ENCODE peak calls at places on chromosome 10, in seven cellular contexts. K is aorta; F is effector memory CD4-positive, alpha-beta T cell; U is A549; Z is HCT116; Q is CD8-positive, alpha-beta T cell; N is cardiac muscle cell. G is an unnamed sample.
A peak's percentile ranks its signal among the peaks of the same experiment; 100 is the strongest.

GRCh38 chr10:114471906-114472873 is 67.9 kb upstream of the AFAP1L2 start:
- DNase-seq in K (no peak), F (no peak), U (no peak), Z (no peak), Q (no peak), N (no peak), G (no peak)

GRCh38 chr10:4316166-4316810 is 509.7 kb upstream of the AKR1E2 start:
- DNase-seq in K (peak; percentile 76), F (no peak), U (no peak), Z (no peak), Q (no peak), N (no peak), G (no peak)

GRCh38 chr10:123614888-123615287 is 51.3 kb upstream of the GPR26 start:
- DNase-seq in K (peak; percentile 83), F (no peak), U (peak; percentile 15), Z (peak; percentile 16), Q (peak; percentile 23), N (peak; percentile 96), G (no peak)

GRCh38 chr10:80452688-80453391 is 1.3 kb upstream of the TSPAN14 start:
- DNase-seq in K (no peak), F (no peak), U (no peak), Z (no peak), Q (no peak), N (no peak), G (no peak)

GRCh38 chr10:80133221-80133620 is 691 bp downstream of the PLAC9 start:
- DNase-seq in K (no peak), F (no peak), U (no peak), Z (no peak), Q (no peak), N (no peak), G (no peak)

GRCh38 chr10:60964257-60965235 is 20.6 kb upstream of the RHOBTB1 start:
- DNase-seq in K (no peak), F (no peak), U (peak; percentile 65), Z (peak; percentile 73), Q (peak; percentile 22), N (peak; percentile 77), G (no peak)

GRCh38 chr10:5628798-5629788 is 37.3 kb downstream of the ASB13 start:
- DNase-seq in K (no peak), F (no peak), U (no peak), Z (no peak), Q (no peak), N (no peak), G (no peak)

GRCh38 chr10:37865957-37866671 is 8.7 kb upstream of the ZNF248 start:
- DNase-seq in K (no peak), F (no peak), U (no peak), Z (no peak), Q (no peak), N (no peak), G (no peak)

GRCh38 chr10:72665925-72666324 is 26.0 kb upstream of the MCU start:
- DNase-seq in K (no peak), F (no peak), U (no peak), Z (no peak), Q (no peak), N (no peak), G (no peak)

GRCh38 chr10:125626671-125627070 is 56.3 kb downstream of the TEX36 start:
- DNase-seq in K (no peak), F (no peak), U (no peak), Z (no peak), Q (no peak), N (no peak), G (no peak)

GRCh38 chr10:30454744-30455498 is 20.9 kb downstream of the MAP3K8 start:
- DNase-seq in K (no peak), F (no peak), U (no peak), Z (no peak), Q (no peak), N (no peak), G (no peak)

GRCh38 chr10:59991661-59992060 is 85.3 kb upstream of the CCDC6 start:
- DNase-seq in K (no peak), F (no peak), U (peak; percentile 13), Z (peak; percentile 56), Q (no peak), N (no peak), G (peak; percentile 67)

GRCh38 chr10:9342865-9343450 is 1288.5 kb downstream of the GATA3 start:
- DNase-seq in K (no peak), F (no peak), U (no peak), Z (no peak), Q (no peak), N (peak; percentile 73), G (no peak)

GRCh38 chr10:103888113-103888841 is 29.7 kb downstream of the STN1 start:
- DNase-seq in K (peak; percentile 96), F (no peak), U (peak; percentile 72), Z (peak; percentile 61), Q (no peak), N (peak; percentile 42), G (peak; percentile 88)

GRCh38 chr10:79046326-79046725 is 22.4 kb upstream of the ZMIZ1 start:
- DNase-seq in K (peak; percentile 36), F (no peak), U (no peak), Z (no peak), Q (no peak), N (no peak), G (peak; percentile 23)

GRCh38 chr10:101214446-101215396 is 14.5 kb downstream of the LBX1 start:
- DNase-seq in K (peak; percentile 90), F (peak; percentile 50), U (peak; percentile 66), Z (peak; percentile 66), Q (peak; percentile 74), N (peak; percentile 86), G (no peak)

GRCh38 chr10:94219829-94220228 is 142.9 kb downstream of the NOC3L start:
- DNase-seq in K (no peak), F (no peak), U (no peak), Z (no peak), Q (no peak), N (peak; percentile 70), G (no peak)

GRCh38 chr10:78613132-78613531 is 455.6 kb upstream of the ZMIZ1 start:
- DNase-seq in K (no peak), F (no peak), U (no peak), Z (no peak), Q (no peak), N (no peak), G (no peak)

GRCh38 chr10:11447571-11447970 is 163.9 kb downstream of the USP6NL start:
- DNase-seq in K (no peak), F (no peak), U (no peak), Z (no peak), Q (no peak), N (no peak), G (no peak)

GRCh38 chr10:115706482-115707076 is 566.4 kb downstream of the GFRA1 start:
- DNase-seq in K (no peak), F (no peak), U (no peak), Z (peak; percentile 12), Q (no peak), N (peak; percentile 12), G (no peak)

DNA sequence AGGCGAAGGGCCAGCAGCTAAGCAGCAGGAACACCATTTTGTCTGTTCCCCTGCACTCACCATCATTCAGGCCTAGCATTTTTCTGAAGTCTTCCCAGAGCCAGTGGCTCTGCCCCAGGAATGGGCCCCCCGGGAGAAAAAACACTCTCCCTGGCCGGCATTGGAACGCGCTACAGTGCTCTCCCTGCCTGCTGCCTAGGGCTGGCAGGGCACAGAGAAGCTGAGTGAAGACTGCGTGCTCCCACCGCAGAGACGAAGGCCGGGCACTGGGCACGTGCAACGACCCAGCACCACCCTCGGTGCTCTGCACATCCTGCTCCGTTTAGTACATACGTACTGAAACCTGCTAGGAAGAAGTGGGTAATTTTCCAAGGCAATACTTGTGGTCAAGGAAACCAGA is 34.4 kb downstream of the HSPA12A start:
- DNase-seq in K (no peak), F (no peak), U (no peak), Z (no peak), Q (no peak), N (no peak), G (no peak)
- H3K4me1 ChIP-seq in K (peaks cover 1% of the 10 kb centered on the region), F (no peaks in the 10 kb centered on the region), U (no peaks in the 10 kb centered on the region), Z (no peaks in the 10 kb centered on the region), Q (no peaks in the 10 kb centered on the region), N (no peaks in the 10 kb centered on the region), G (no peaks in the 10 kb centered on the region)

GRCh38 chr10:35445150-35445884 is 109.0 kb downstream of the CCNY start:
- DNase-seq in K (no peak), F (no peak), U (no peak), Z (no peak), Q (no peak), N (no peak), G (no peak)
- H3K9me3 ChIP-seq in K (peaks cover 7% of the 10 kb centered on the region), F (peaks cover 20% of the 10 kb centered on the region), U (peaks cover 30% of the 10 kb centered on the region), Z (peaks cover 10% of the 10 kb centered on the region), Q (peaks cover 19% of the 10 kb centered on the region), N (no peaks in the 10 kb centered on the region), G (peaks cover 19% of the 10 kb centered on the region)

GRCh38 chr10:133087045-133087678 is 562 bp upstream of the ADGRA1 start:
- DNase-seq in K (no peak), F (no peak), U (no peak), Z (no peak), Q (no peak), N (no peak), G (no peak)

GRCh38 chr10:133090101-133090500 is 2.4 kb downstream of the ADGRA1 start:
- DNase-seq in K (no peak), F (no peak), U (no peak), Z (no peak), Q (no peak), N (no peak), G (no peak)

GRCh38 chr10:133089461-133089800 is 1.7 kb downstream of the ADGRA1 start:
- DNase-seq in K (no peak), F (no peak), U (no peak), Z (no peak), Q (no peak), N (no peak), G (no peak)

GRCh38 chr10:133087679-133088523 is at the start of gene ADGRA1:
- DNase-seq in K (no peak), F (no peak), U (no peak), Z (no peak), Q (no peak), N (peak; percentile 58), G (no peak)

DNA sequence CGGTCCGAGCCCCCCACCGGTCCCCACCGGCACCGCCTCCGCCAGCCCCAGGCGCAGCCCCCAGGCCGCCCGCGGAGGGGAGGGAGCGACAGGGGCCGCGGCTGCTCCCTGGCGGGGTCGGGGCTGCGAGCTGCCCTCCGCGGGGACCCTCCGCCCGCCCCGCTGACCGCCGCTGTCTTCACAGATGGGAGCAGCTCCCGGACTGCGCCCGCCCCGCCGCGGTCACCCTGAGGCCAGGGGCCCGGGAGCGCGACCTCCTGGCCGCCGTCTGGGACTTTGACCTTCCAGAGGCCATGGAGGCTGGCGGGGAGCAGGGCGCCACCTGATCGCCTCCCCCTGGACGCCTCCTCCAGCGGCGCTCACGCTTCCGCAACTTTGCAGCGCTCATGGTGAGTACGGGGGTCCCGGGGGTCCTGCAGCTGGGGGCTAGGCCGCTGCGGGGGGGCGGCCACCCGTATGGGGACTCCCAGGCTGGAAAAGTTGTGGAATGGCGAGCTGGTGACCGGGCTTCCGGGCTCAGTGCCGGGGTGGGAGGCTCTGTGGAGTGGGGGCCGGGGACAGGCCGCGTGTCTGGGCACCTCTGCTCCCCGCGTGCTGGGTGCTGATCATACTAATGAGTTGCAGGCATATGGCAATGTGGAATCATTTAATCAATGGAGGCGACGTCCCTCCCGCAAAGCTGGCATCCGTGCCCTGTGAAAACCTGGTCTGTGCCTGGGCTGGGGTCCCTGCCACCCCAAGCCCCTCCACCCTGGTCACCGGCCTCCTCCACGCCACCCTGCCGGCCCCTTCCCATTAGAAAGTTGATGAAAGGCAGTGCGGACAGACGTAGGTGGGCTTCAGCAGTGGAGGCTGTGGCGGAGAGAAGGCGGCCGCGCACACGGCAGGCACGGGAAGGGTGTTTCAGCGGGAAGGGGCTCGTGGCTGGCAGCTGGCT is 1.1 kb downstream of the ADGRA1 start:
- DNase-seq in K (no peak), F (no peak), U (no peak), Z (no peak), Q (no peak), N (peak; percentile 18), G (no peak)
- H3K27ac ChIP-seq in K (no peak overlapping the region), F (no peak overlapping the region), U (no peak overlapping the region), Z (no peak overlapping the region), Q (no peak overlapping the region), N (no peak overlapping the region), G (no peak overlapping the region)

GRCh38 chr10:597976-598375 is 91.5 kb downstream of the DIP2C start:
- DNase-seq in K (peak; percentile 75), F (no peak), U (no peak), Z (no peak), Q (no peak), N (no peak), G (no peak)
- H3K4me1 ChIP-seq in K (no peaks in the 10 kb centered on the region), F (no peaks in the 10 kb centered on the region), U (no peaks in the 10 kb centered on the region), Z (no peaks in the 10 kb centered on the region), Q (no peaks in the 10 kb centered on the region), N (no peaks in the 10 kb centered on the region), G (no peaks in the 10 kb centered on the region)

G was measured in RWPE2.